ENCODE peak calls at places on chromosomes 3 and 15, in seven cellular contexts. N is neuronal stem cell; D is stimulated activated CD4-positive, alpha-beta T cell treated with anti-CD3 and anti-CD28 coated beads, Interleukin-4, amount 100 ng/mL, for 1 hour; Q is GM23338; S is head of caudate nucleus; I is bronchial epithelial cell; K is left ventricle myocardium superior. H is an unnamed sample.

GRCh38 chr3:197527569-197527968 is 28.2 kb downstream of the BDH1 start:
- DNase-seq in N (no peak), D (no peak), Q (no peak), S (no peak), I (no peak), K (no peak), H (peak; percentile 41)

GRCh38 chr3:141306922-141307321 is 61.4 kb upstream of the ZBTB38 start:
- DNase-seq in N (no peak), D (no peak), Q (no peak), S (peak; percentile 24), I (no peak), K (no peak), H (no peak)

GRCh38 chr3:194773666-194774455 is 88.2 kb downstream of the FAM43A start:
- DNase-seq in N (no peak), D (no peak), Q (no peak), S (no peak), I (no peak), K (no peak), H (peak; percentile 29)

GRCh38 chr3:193572426-193572908 is 17.8 kb upstream of the ATP13A4 start:
- DNase-seq in N (peak; percentile 63), D (peak; percentile 38), Q (peak; percentile 84), S (peak; percentile 87), I (peak; percentile 61), K (peak; percentile 40), H (peak; percentile 87)

GRCh38 chr3:14216257-14217048 is 37.8 kb downstream of the LSM3 start:
- DNase-seq in N (peak; percentile 74), D (peak; percentile 31), Q (peak; percentile 97), S (peak; percentile 92), I (peak; percentile 70), K (peak; percentile 35), H (peak; percentile 95)

GRCh38 chr3:69784854-69785523 is 45.7 kb downstream of the MITF start:
- DNase-seq in N (no peak), D (no peak), Q (no peak), S (peak; percentile 66), I (peak; percentile 66), K (peak; percentile 78), H (no peak)

GRCh38 chr3:32420138-32420981 is 28.7 kb downstream of the CMTM7 start:
- DNase-seq in N (no peak), D (peak; percentile 38), Q (peak; percentile 73), S (no peak), I (peak; percentile 94), K (no peak), H (peak; percentile 91)

GRCh38 chr3:66381621-66382020 is 119.2 kb downstream of the LRIG1 start:
- DNase-seq in N (no peak), D (no peak), Q (no peak), S (no peak), I (no peak), K (no peak), H (peak; percentile 27)

GRCh38 chr15:98677345-98678059 is 29.2 kb downstream of the IGF1R start:
- DNase-seq in N (no peak), D (no peak), Q (no peak), S (no peak), I (no peak), K (no peak), H (peak; percentile 44)

GRCh38 chr3:34869696-34870095 is 769.6 kb upstream of the ARPP21 start:
- DNase-seq in N (no peak), D (no peak), Q (no peak), S (no peak), I (no peak), K (no peak), H (no peak)

GRCh38 chr15:48143856-48144255 is 23.1 kb downstream of the SLC24A5 start:
- DNase-seq in N (no peak), D (no peak), Q (no peak), S (no peak), I (peak; percentile 86), K (no peak), H (no peak)

GRCh38 chr3:44865272-44866005 is 3.7 kb downstream of the TMEM42 start:
- DNase-seq in N (no peak), D (no peak), Q (no peak), S (no peak), I (no peak), K (no peak), H (no peak)

GRCh38 chr15:80750591-80750990 is 28.6 kb upstream of the CEMIP start:
- DNase-seq in N (no peak), D (no peak), Q (no peak), S (peak; percentile 48), I (no peak), K (no peak), H (no peak)

GRCh38 chr15:52728899-52729298 is 49.7 kb upstream of the ATOSA start:
- DNase-seq in N (no peak), D (no peak), Q (no peak), S (no peak), I (peak; percentile 87), K (no peak), H (no peak)

GRCh38 chr3:117006123-117006522 is 296.5 kb downstream of the TUSC7 start:
- DNase-seq in N (no peak), D (no peak), Q (no peak), S (no peak), I (no peak), K (no peak), H (no peak)

GRCh38 chr15:66850078-66850991 is 148.3 kb downstream of the SMAD6 start:
- DNase-seq in N (no peak), D (no peak), Q (no peak), S (no peak), I (no peak), K (peak; percentile 72), H (peak; percentile 77)

GRCh38 chr3:171943262-171944108 is 95.9 kb upstream of the FNDC3B start:
- DNase-seq in N (no peak), D (no peak), Q (no peak), S (no peak), I (no peak), K (no peak), H (no peak)

GRCh38 chr3:196207833-196208607 is 3.2 kb downstream of the ZDHHC19 start:
- DNase-seq in N (peak; percentile 37), D (peak; percentile 60), Q (peak; percentile 95), S (no peak), I (no peak), K (peak; percentile 52), H (peak; percentile 97)

GRCh38 chr3:170740726-170741591 is 129.0 kb downstream of the RPL22L1 start:
- DNase-seq in N (no peak), D (no peak), Q (no peak), S (peak; percentile 83), I (peak; percentile 80), K (peak; percentile 52), H (no peak)

GRCh38 chr3:65659396-65659795 is 379.3 kb downstream of the MAGI1 start:
- DNase-seq in N (no peak), D (no peak), Q (no peak), S (no peak), I (no peak), K (no peak), H (no peak)

GRCh38 chr15:39127925-39128617 is 452.8 kb upstream of the THBS1 start:
- DNase-seq in N (no peak), D (no peak), Q (peak; percentile 50), S (no peak), I (peak; percentile 90), K (no peak), H (peak; percentile 69)

H was measured in endodermal cell.